ENCODE peak calls at places on chromosomes 16 and 17, in six cellular contexts. V is NCI-H1417, A is amygdala, G is AG09309, L is KBM-7, Q is cardiac fibroblast. M is an unnamed sample.

GRCh38 chr17:40952675-40953074 is 14.1 kb downstream of the KRT39 start:
- DNase-seq in V (no peak), A (no peak), G (peak; percentile 97), L (no peak), Q (peak; percentile 81), M (no peak)

GRCh38 chr17:43599835-43600234 is 53.7 kb upstream of the ETV4 start:
- DNase-seq in V (no peak), A (no peak), G (peak; percentile 70), L (no peak), Q (peak; percentile 91), M (no peak)

GRCh38 chr16:11586375-11586855 is 304 bp downstream of the LITAF start:
- DNase-seq in V (no peak), A (no peak), G (no peak), L (no peak), Q (no peak), M (no peak)

GRCh38 chr17:45228985-45229517 is 7.4 kb downstream of the FMNL1 start:
- DNase-seq in V (no peak), A (peak; percentile 30), G (peak; percentile 76), L (peak; percentile 95), Q (peak; percentile 96), M (peak; percentile 91)

GRCh38 chr17:8079291-8080207 is 8.0 kb downstream of the ALOX12B start:
- DNase-seq in V (peak; percentile 36), A (peak; percentile 21), G (no peak), L (peak; percentile 93), Q (peak; percentile 53), M (peak; percentile 47)

GRCh38 chr16:1335211-1335971 is 1.9 kb downstream of the BAIAP3 start:
- DNase-seq in V (no peak), A (peak; percentile 22), G (no peak), L (no peak), Q (no peak), M (no peak)

GRCh38 chr17:45293413-45294211 is 23.2 kb downstream of the MAP3K14 start:
- DNase-seq in V (no peak), A (peak; percentile 36), G (peak; percentile 75), L (peak; percentile 37), Q (peak; percentile 91), M (no peak)

GRCh38 chr16:11474617-11475291 is 112.0 kb downstream of the LITAF start:
- DNase-seq in V (no peak), A (no peak), G (no peak), L (no peak), Q (no peak), M (no peak)

GRCh38 chr16:57866529-57866918 is 64.2 kb upstream of the KIFC3 start:
- DNase-seq in V (peak; percentile 28), A (no peak), G (no peak), L (no peak), Q (no peak), M (no peak)

GRCh38 chr17:78019367-78019975 is 61.0 kb downstream of the TNRC6C start:
- DNase-seq in V (no peak), A (no peak), G (no peak), L (peak; percentile 55), Q (peak; percentile 66), M (no peak)

GRCh38 chr17:29620271-29620670 is 2.4 kb downstream of the CORO6 start:
- DNase-seq in V (no peak), A (no peak), G (no peak), L (no peak), Q (peak; percentile 51), M (no peak)

GRCh38 chr16:533391-534088 is 6.0 kb downstream of the CAPN15 start:
- DNase-seq in V (no peak), A (no peak), G (no peak), L (no peak), Q (no peak), M (no peak)

GRCh38 chr16:4113358-4114256 is 2.6 kb downstream of the ADCY9 start:
- DNase-seq in V (no peak), A (no peak), G (no peak), L (peak; percentile 41), Q (no peak), M (no peak)

GRCh38 chr16:11112723-11113348 is 143.2 kb downstream of the SOCS1 start:
- DNase-seq in V (peak; percentile 75), A (no peak), G (no peak), L (no peak), Q (no peak), M (no peak)

GRCh38 chr17:49989518-49989880 is 5.5 kb downstream of the DLX3 start:
- DNase-seq in V (no peak), A (no peak), G (no peak), L (no peak), Q (no peak), M (no peak)

GRCh38 chr16:76800196-76800595 is 390.8 kb upstream of the MON1B start:
- DNase-seq in V (no peak), A (no peak), G (no peak), L (no peak), Q (no peak), M (no peak)

GRCh38 chr16:79430129-79430789 is 170.3 kb downstream of the MAF start:
- DNase-seq in V (no peak), A (no peak), G (no peak), L (no peak), Q (no peak), M (no peak)

GRCh38 chr17:2025220-2025621 is at the start of gene RTN4RL1:
- DNase-seq in V (peak; percentile 83), A (peak; percentile 28), G (no peak), L (peak; percentile 86), Q (peak; percentile 45), M (peak; percentile 69)

GRCh38 chr16:2210386-2211365 is at the start of gene BRICD5:
- DNase-seq in V (no peak), A (no peak), G (no peak), L (no peak), Q (no peak), M (no peak)

GRCh38 chr17:80770881-80771611 is 220.6 kb upstream of the CHMP6 start:
- DNase-seq in V (no peak), A (no peak), G (no peak), L (no peak), Q (no peak), M (no peak)

GRCh38 chr17:50169121-50169764 is 3.4 kb downstream of the SGCA start:
- DNase-seq in V (peak; percentile 49), A (no peak), G (no peak), L (peak; percentile 94), Q (peak; percentile 81), M (peak; percentile 35)

GRCh38 chr17:69690531-69690930 is 276.0 kb downstream of the MAP2K6 start:
- DNase-seq in V (no peak), A (no peak), G (no peak), L (no peak), Q (no peak), M (no peak)

GRCh38 chr17:81520021-81520894 is 7.7 kb upstream of the ACTG1 start:
- DNase-seq in V (peak; percentile 11), A (no peak), G (no peak), L (no peak), Q (no peak), M (no peak)

GRCh38 chr17:31494259-31495048 is 103.0 kb downstream of the RAB11FIP4 start:
- DNase-seq in V (no peak), A (no peak), G (no peak), L (peak; percentile 64), Q (no peak), M (peak; percentile 57)

GRCh38 chr17:47246120-47246519 is 7.5 kb upstream of the ITGB3 start:
- DNase-seq in V (no peak), A (no peak), G (no peak), L (no peak), Q (no peak), M (no peak)

GRCh38 chr16:51896013-51896412 is 650.9 kb downstream of the TOX3 start:
- DNase-seq in V (no peak), A (no peak), G (no peak), L (no peak), Q (no peak), M (no peak)

GRCh38 chr16:11203111-11203623 is 52.8 kb downstream of the SOCS1 start:
- DNase-seq in V (peak; percentile 9), A (no peak), G (no peak), L (no peak), Q (no peak), M (no peak)

GRCh38 chr17:60134396-60135159 is 15.2 kb upstream of the CA4 start:
- DNase-seq in V (no peak), A (no peak), G (no peak), L (peak; percentile 40), Q (peak; percentile 57), M (no peak)